ENCODE peak calls at places on chromosomes 2 and 18, in nine cellular contexts. One of them, this sample, is unnamed.

GRCh38 chr2:37326285-37326684 is 1.7 kb upstream of the PRKD3 start:
- DNase-seq in transverse colon: no peak
- DNase-seq in GM23338: no peak
- DNase-seq in GM19239: no peak
- DNase-seq in NCI-H1417: no peak
- DNase-seq in hepatic stellate cell: peak
- DNase-seq in astrocyte: peak
- DNase-seq in left ventricle myocardium superior: no peak
- DNase-seq in suprapubic skin: no peak
- DNase-seq in this sample: no peak

GRCh38 chr2:40551081-40551480 is 99.2 kb upstream of the SLC8A1 start:
- DNase-seq in transverse colon: no peak
- DNase-seq in GM23338: no peak
- DNase-seq in GM19239: no peak
- DNase-seq in NCI-H1417: no peak
- DNase-seq in hepatic stellate cell: no peak
- DNase-seq in astrocyte: no peak
- DNase-seq in left ventricle myocardium superior: no peak
- DNase-seq in suprapubic skin: no peak
- DNase-seq in this sample: no peak

GRCh38 chr18:13353424-13353823 is 134.9 kb downstream of the LDLRAD4 start:
- DNase-seq in transverse colon: no peak
- DNase-seq in GM23338: no peak
- DNase-seq in GM19239: no peak
- DNase-seq in NCI-H1417: no peak
- DNase-seq in hepatic stellate cell: no peak
- DNase-seq in astrocyte: no peak
- DNase-seq in left ventricle myocardium superior: no peak
- DNase-seq in suprapubic skin: no peak
- DNase-seq in this sample: no peak

GRCh38 chr2:124683536-124684407 is 658.7 kb downstream of the CNTNAP5 start:
- DNase-seq in transverse colon: no peak
- DNase-seq in GM23338: no peak
- DNase-seq in GM19239: no peak
- DNase-seq in NCI-H1417: peak
- DNase-seq in hepatic stellate cell: no peak
- DNase-seq in astrocyte: peak
- DNase-seq in left ventricle myocardium superior: no peak
- DNase-seq in suprapubic skin: no peak
- DNase-seq in this sample: no peak

GRCh38 chr2:189092936-189093335 is 86.6 kb downstream of the COL5A2 start:
- DNase-seq in transverse colon: peak
- DNase-seq in GM23338: no peak
- DNase-seq in GM19239: no peak
- DNase-seq in NCI-H1417: no peak
- DNase-seq in hepatic stellate cell: no peak
- DNase-seq in astrocyte: peak
- DNase-seq in left ventricle myocardium superior: peak
- DNase-seq in suprapubic skin: no peak
- DNase-seq in this sample: no peak

GRCh38 chr2:161122772-161123530 is 37.3 kb upstream of the TANK start:
- DNase-seq in transverse colon: peak
- DNase-seq in GM23338: peak
- DNase-seq in GM19239: no peak
- DNase-seq in NCI-H1417: no peak
- DNase-seq in hepatic stellate cell: peak
- DNase-seq in astrocyte: peak
- DNase-seq in left ventricle myocardium superior: no peak
- DNase-seq in suprapubic skin: no peak
- DNase-seq in this sample: no peak

GRCh38 chr2:70094978-70095832 is 7.9 kb downstream of the PCBP1 start:
- DNase-seq in transverse colon: peak
- DNase-seq in GM23338: no peak
- DNase-seq in GM19239: peak
- DNase-seq in NCI-H1417: no peak
- DNase-seq in hepatic stellate cell: peak
- DNase-seq in astrocyte: peak
- DNase-seq in left ventricle myocardium superior: peak
- DNase-seq in suprapubic skin: no peak
- DNase-seq in this sample: no peak

GRCh38 chr18:79800353-79801180 is 2.8 kb downstream of the KCNG2 start:
- DNase-seq in transverse colon: no peak
- DNase-seq in GM23338: no peak
- DNase-seq in GM19239: no peak
- DNase-seq in NCI-H1417: no peak
- DNase-seq in hepatic stellate cell: no peak
- DNase-seq in astrocyte: no peak
- DNase-seq in left ventricle myocardium superior: no peak
- DNase-seq in suprapubic skin: no peak
- DNase-seq in this sample: peak

GRCh38 chr2:134791606-134792005 is 46.8 kb upstream of the ACMSD start:
- DNase-seq in transverse colon: no peak
- DNase-seq in GM23338: no peak
- DNase-seq in GM19239: no peak
- DNase-seq in NCI-H1417: no peak
- DNase-seq in hepatic stellate cell: no peak
- DNase-seq in astrocyte: no peak
- DNase-seq in left ventricle myocardium superior: no peak
- DNase-seq in suprapubic skin: no peak
- DNase-seq in this sample: no peak

GRCh38 chr2:222939208-222939846 is 78.5 kb downstream of the ACSL3 start:
- DNase-seq in transverse colon: peak
- DNase-seq in GM23338: peak
- DNase-seq in GM19239: no peak
- DNase-seq in NCI-H1417: peak
- DNase-seq in hepatic stellate cell: no peak
- DNase-seq in astrocyte: peak
- DNase-seq in left ventricle myocardium superior: no peak
- DNase-seq in suprapubic skin: no peak
- DNase-seq in this sample: no peak

GRCh38 chr2:21251216-21251971 is 127.6 kb downstream of the TDRD15 start:
- DNase-seq in transverse colon: peak
- DNase-seq in GM23338: peak
- DNase-seq in GM19239: no peak
- DNase-seq in NCI-H1417: no peak
- DNase-seq in hepatic stellate cell: no peak
- DNase-seq in astrocyte: no peak
- DNase-seq in left ventricle myocardium superior: no peak
- DNase-seq in suprapubic skin: no peak
- DNase-seq in this sample: no peak